ENCODE peak calls at places on chromosome 5, in seven cellular contexts. Q is cardiac muscle cell, Z is OCI-LY7, T is uterus, N is neural crest cell, B is WERI-Rb-1, L is esophagus muscularis mucosa. Y is an unnamed sample.

GRCh38 chr5:108484035-108484434 is 102.1 kb upstream of the FBXL17 start:
- DNase-seq in T (no peak), B (no peak), L (no peak), Q (no peak), N (no peak), Z (no peak), Y (no peak)

GRCh38 chr5:122237906-122238305 is 74.1 kb upstream of the SNCAIP start:
- DNase-seq in Q (no peak), B (no peak), Z (no peak), N (no peak), T (no peak), L (no peak), Y (no peak)

GRCh38 chr5:149550608-149551226 is 522 bp downstream of the CSNK1A1 start:
- DNase-seq in B (no peak), L (no peak), T (no peak), Q (no peak), N (no peak), Z (peak), Y (no peak)

GRCh38 chr5:5040712-5041111 is 99.4 kb upstream of the ADAMTS16 start:
- DNase-seq in Q (no peak), Z (no peak), N (no peak), L (no peak), B (no peak), T (no peak), Y (no peak)

GRCh38 chr5:171207256-171207866 is 101.7 kb upstream of the TLX3 start:
- DNase-seq in T (no peak), Z (peak), L (no peak), N (peak), Q (peak), B (peak), Y (no peak)

GRCh38 chr5:58077966-58078365 is 381.9 kb downstream of the PLK2 start:
- DNase-seq in B (no peak), L (no peak), T (no peak), N (no peak), Q (no peak), Z (no peak), Y (no peak)

GRCh38 chr5:120568716-120569115 is 104.6 kb downstream of the PRR16 start:
- DNase-seq in T (no peak), Z (no peak), N (no peak), B (no peak), L (no peak), Q (no peak), Y (no peak)

GRCh38 chr5:58294598-58295298 is 165.1 kb downstream of the PLK2 start:
- DNase-seq in Z (no peak), Q (no peak), N (no peak), B (no peak), T (no peak), L (no peak), Y (no peak)

GRCh38 chr5:77569409-77569808 is 69.1 kb downstream of the OTP start:
- DNase-seq in B (no peak), Z (no peak), T (no peak), Q (peak), L (no peak), N (no peak), Y (no peak)

GRCh38 chr5:1176473-1177391 is 24.7 kb upstream of the SLC6A19 start:
- DNase-seq in Z (no peak), B (peak), Q (no peak), T (no peak), N (no peak), L (no peak), Y (no peak)

GRCh38 chr5:139273572-139274264 is 19.8 kb upstream of the MATR3 start:
- DNase-seq in T (peak), N (peak), L (peak), Z (peak), Q (peak), B (peak), Y (peak)

GRCh38 chr5:126002222-126002897 is 420.8 kb upstream of the GRAMD2B start:
- DNase-seq in T (peak), B (peak), Z (no peak), L (no peak), Q (peak), N (no peak), Y (no peak)

GRCh38 chr5:95924720-95925119 is 36.9 kb downstream of the ELL2 start:
- DNase-seq in T (no peak), Q (peak), B (no peak), L (no peak), N (no peak), Z (no peak), Y (no peak)

GRCh38 chr5:61640631-61641030 is 308.6 kb downstream of the ZSWIM6 start:
- DNase-seq in B (no peak), L (no peak), Z (no peak), N (no peak), T (no peak), Q (peak), Y (no peak)

GRCh38 chr5:106818552-106818951 is 852.2 kb downstream of the EFNA5 start:
- DNase-seq in T (no peak), N (no peak), Q (no peak), B (no peak), Z (no peak), L (no peak), Y (no peak)

GRCh38 chr5:40052812-40053211 is 626.9 kb upstream of the PTGER4 start:
- DNase-seq in N (no peak), Z (no peak), L (no peak), Q (no peak), T (no peak), B (no peak), Y (no peak)

GRCh38 chr5:142091922-142092321 is 16.7 kb upstream of the NDFIP1 start:
- DNase-seq in B (no peak), Z (no peak), L (no peak), T (no peak), Q (no peak), N (no peak), Y (no peak)

GRCh38 chr5:138177936-138178515 is 404 bp downstream of the BRD8 start:
- DNase-seq in Q (peak), B (peak), N (peak), Z (peak), L (no peak), T (no peak), Y (no peak)

GRCh38 chr5:116518423-116518822 is 56.2 kb downstream of the SEMA6A start:
- DNase-seq in B (no peak), Z (no peak), Q (no peak), L (no peak), N (no peak), T (no peak), Y (no peak)

GRCh38 chr5:119255571-119256356 is 100.1 kb upstream of the TNFAIP8 start:
- DNase-seq in Q (peak), T (no peak), L (no peak), B (peak), N (no peak), Z (peak), Y (no peak)

GRCh38 chr5:109487753-109488420 is 78.1 kb upstream of the PJA2 start:
- DNase-seq in Z (no peak), Q (no peak), B (no peak), N (no peak), T (no peak), L (no peak), Y (no peak)

GRCh38 chr5:6482735-6483134 is 34.1 kb downstream of the UBE2QL1 start:
- DNase-seq in Z (no peak), T (no peak), B (no peak), N (no peak), Q (no peak), L (no peak), Y (no peak)

GRCh38 chr5:6484446-6484845 is 35.8 kb downstream of the UBE2QL1 start:
- DNase-seq in L (no peak), B (no peak), T (no peak), Q (no peak), N (no peak), Z (no peak), Y (no peak)

GRCh38 chr5:6483880-6484382 is 35.3 kb downstream of the UBE2QL1 start:
- DNase-seq in L (no peak), Q (no peak), B (no peak), N (no peak), Z (no peak), T (no peak), Y (no peak)

GRCh38 chr5:6478793-6479192 is 30.1 kb downstream of the UBE2QL1 start:
- DNase-seq in Z (no peak), Q (no peak), N (no peak), L (no peak), B (no peak), T (no peak), Y (no peak)

DNA sequence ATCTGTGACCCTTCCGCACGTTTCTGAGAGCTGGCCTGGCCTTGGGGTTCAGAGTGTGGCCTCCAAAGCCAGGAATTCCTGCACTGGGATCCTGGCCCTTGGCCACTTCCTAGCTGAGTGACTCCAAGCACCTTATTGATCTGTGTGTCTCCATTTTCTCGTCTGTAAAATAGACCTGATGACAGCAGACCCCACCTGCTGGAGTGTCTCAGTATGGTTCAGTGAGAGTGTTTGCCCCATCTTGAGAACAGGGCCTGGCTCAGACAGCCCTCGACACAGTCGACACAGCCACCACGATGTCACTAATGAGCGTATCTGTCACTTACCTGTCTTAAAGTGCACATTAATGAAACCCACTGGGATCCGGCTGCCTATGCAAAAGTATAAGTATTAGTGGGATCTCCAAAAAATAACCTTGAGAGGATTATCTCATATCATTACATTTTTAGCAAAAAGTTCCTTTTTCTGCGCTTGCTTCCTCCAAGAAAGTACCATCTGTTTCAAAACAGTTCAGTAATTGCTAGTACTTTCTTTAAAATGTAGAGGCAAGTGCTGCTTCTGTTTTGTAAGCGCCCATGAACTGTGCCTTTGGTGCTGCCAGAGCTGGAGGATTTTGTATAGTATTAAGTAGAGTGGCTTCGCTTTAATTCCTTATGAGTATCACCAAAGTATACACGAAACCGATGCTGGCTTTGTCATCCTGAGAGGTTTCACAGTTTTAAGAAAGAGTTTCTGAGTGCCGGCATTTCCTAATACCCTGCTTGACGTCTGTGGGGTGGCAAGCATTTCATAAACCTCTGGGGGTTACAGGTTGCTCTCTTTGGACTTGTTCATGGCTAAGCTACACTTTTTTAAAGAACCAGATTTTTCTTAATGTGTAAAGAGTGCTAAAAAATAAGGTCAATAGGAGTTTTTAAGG is 31.7 kb downstream of the UBE2QL1 start:
- DNase-seq in Q (no peak), N (no peak), L (no peak), Z (peak), B (no peak), T (no peak), Y (no peak)
- TF ChIP-seq CTCF in Q (no peak), N (no peak), L (no peak), Z (peak), B (no peak), T (no peak), Y (no peak)

GRCh38 chr5:26419987-26420386 is 618.4 kb downstream of the CDH9 start:
- DNase-seq in T (no peak), B (no peak), N (no peak), Q (no peak), L (no peak), Z (no peak), Y (no peak)
- TF ChIP-seq CTCF in T (no peak), B (no peak), N (no peak), Q (no peak), L (no peak), Z (no peak), Y (no peak)

GRCh38 chr5:174752121-174752520 is 27.7 kb downstream of the MSX2 start:
- DNase-seq in B (no peak), L (no peak), Q (no peak), T (no peak), Z (no peak), N (no peak), Y (no peak)

GRCh38 chr5:174745495-174745894 is 21.1 kb downstream of the MSX2 start:
- DNase-seq in N (no peak), T (no peak), Q (no peak), Z (no peak), L (no peak), B (no peak), Y (no peak)

GRCh38 chr5:174750720-174751119 is 26.3 kb downstream of the MSX2 start:
- DNase-seq in N (no peak), Z (no peak), B (no peak), L (no peak), T (no peak), Q (peak), Y (no peak)

GRCh38 chr5:174755103-174755502 is 30.7 kb downstream of the MSX2 start:
- DNase-seq in N (no peak), L (no peak), Q (peak), Z (no peak), B (no peak), T (no peak), Y (no peak)

DNA sequence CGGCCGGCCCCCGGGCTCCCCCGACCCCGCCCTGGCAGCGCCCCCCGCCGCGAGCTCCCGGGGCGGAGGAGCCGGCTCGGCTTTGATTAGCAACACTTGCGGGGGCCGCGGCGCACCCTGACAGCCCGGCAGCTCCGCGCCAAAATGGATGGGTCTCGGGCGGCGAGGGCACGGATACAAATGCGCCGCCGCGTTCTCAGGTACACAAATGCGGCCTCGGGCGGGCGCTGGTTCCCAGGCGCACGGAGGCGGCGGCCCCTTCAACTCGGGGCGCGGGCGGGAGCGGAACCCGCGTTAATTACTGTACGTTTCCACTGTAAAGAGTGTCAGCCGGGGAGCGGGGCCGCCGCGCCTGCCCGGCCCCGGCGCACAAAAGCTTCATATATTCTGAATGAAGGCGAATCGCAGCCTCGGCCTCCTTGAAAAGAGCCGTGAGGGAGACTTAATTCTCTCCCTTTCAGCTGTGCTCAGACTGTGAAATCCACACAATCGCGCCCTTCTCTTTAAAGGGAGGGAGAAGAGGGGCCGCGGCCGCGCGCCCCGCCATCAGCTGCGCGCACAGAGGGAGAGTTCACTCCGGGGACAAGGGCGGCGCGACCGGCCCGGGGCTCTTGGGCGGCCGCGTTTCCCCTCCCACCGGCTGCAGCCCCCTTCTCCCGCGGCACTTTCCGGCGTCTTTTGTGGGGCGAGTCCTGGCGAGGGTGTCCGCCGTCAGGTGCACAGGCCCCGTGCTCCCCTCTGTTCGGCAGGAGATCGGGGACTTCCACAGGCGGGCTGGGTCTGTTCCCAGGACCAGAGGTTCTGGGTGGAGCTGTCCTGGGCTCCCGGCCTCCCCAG is 27.0 kb downstream of the MSX2 start:
- DNase-seq in T (no peak), Z (no peak), N (peak), L (no peak), Q (peak), B (no peak), Y (peak)
- TF ChIP-seq CTCF in T (no peak), Z (no peak), N (peak), L (no peak), Q (no peak), B (no peak), Y (no peak)

GRCh38 chr5:172293745-172294342 is 10.3 kb upstream of the UBTD2 start:
- DNase-seq in N (no peak), T (no peak), L (no peak), B (no peak), Q (no peak), Z (no peak), Y (no peak)
- TF ChIP-seq CTCF in N (no peak), T (no peak), L (no peak), B (no peak), Q (no peak), Z (peak), Y (no peak)